ENCODE peak calls at places on chromosomes 2 and 18, in seven cellular contexts. S is spleen, C is myocyte, T is AG08396, J is neural crest cell, P is hepatic stellate cell, G is naive B cell. W is an unnamed sample.

GRCh38 chr2:101998556-101999121 is 6.9 kb downstream of the IL1R2 start:
- DNase-seq in S (no peak), C (no peak), T (no peak), J (no peak), P (no peak), G (no peak), W (no peak)

GRCh38 chr18:62249478-62250097 is 62.5 kb downstream of the RELCH start:
- DNase-seq in S (peak; percentile 71), C (peak; percentile 65), T (peak; percentile 33), J (peak; percentile 60), P (peak; percentile 8), G (peak; percentile 50), W (peak; percentile 46)

GRCh38 chr18:54776282-54776977 is 51.8 kb upstream of the RAB27B start:
- DNase-seq in S (no peak), C (peak; percentile 98), T (peak; percentile 81), J (no peak), P (peak; percentile 79), G (no peak), W (peak; percentile 66)

GRCh38 chr2:236685979-236686520 is 116.4 kb downstream of the ACKR3 start:
- DNase-seq in S (no peak), C (no peak), T (no peak), J (no peak), P (no peak), G (no peak), W (no peak)

GRCh38 chr2:137677466-137677865 is 286.8 kb upstream of the HNMT start:
- DNase-seq in S (no peak), C (no peak), T (no peak), J (no peak), P (no peak), G (no peak), W (no peak)

GRCh38 chr2:195451160-195451559 is 205.9 kb upstream of the SLC39A10 start:
- DNase-seq in S (no peak), C (no peak), T (peak; percentile 8), J (no peak), P (no peak), G (no peak), W (no peak)

GRCh38 chr2:163610817-163611556 is 124.8 kb downstream of the FIGN start:
- DNase-seq in S (no peak), C (no peak), T (no peak), J (no peak), P (peak; percentile 28), G (peak; percentile 2), W (no peak)

GRCh38 chr2:231545105-231545902 is 15.1 kb upstream of the NMUR1 start:
- DNase-seq in S (peak; percentile 88), C (peak; percentile 87), T (no peak), J (no peak), P (peak; percentile 66), G (peak; percentile 46), W (peak; percentile 48)

GRCh38 chr2:177983183-177983788 is 89.3 kb downstream of the PDE11A start:
- DNase-seq in S (no peak), C (peak; percentile 57), T (peak; percentile 70), J (peak; percentile 10), P (peak; percentile 44), G (no peak), W (peak; percentile 72)

GRCh38 chr2:181810823-181811695 is 80.5 kb upstream of the ITPRID2 start:
- DNase-seq in S (no peak), C (peak; percentile 87), T (peak; percentile 23), J (no peak), P (peak; percentile 22), G (no peak), W (peak; percentile 16)

GRCh38 chr18:53799134-53799533 is 425.3 kb downstream of the MBD2 start:
- DNase-seq in S (no peak), C (no peak), T (no peak), J (no peak), P (no peak), G (no peak), W (no peak)

GRCh38 chr2:101396352-101396717 is 9.0 kb upstream of the CREG2 start:
- DNase-seq in S (no peak), C (peak; percentile 88), T (peak; percentile 81), J (no peak), P (peak; percentile 84), G (no peak), W (no peak)

GRCh38 chr18:31185551-31185950 is 22.9 kb upstream of the DSC1 start:
- DNase-seq in S (no peak), C (no peak), T (no peak), J (no peak), P (no peak), G (no peak), W (no peak)

GRCh38 chr2:234672498-234673150 is 175.7 kb upstream of the ARL4C start:
- DNase-seq in S (no peak), C (no peak), T (no peak), J (no peak), P (no peak), G (no peak), W (no peak)

GRCh38 chr2:42101641-42102605 is 54.1 kb downstream of the PKDCC start:
- DNase-seq in S (peak; percentile 96), C (no peak), T (peak; percentile 86), J (peak; percentile 17), P (peak; percentile 90), G (peak; percentile 99), W (no peak)

GRCh38 chr2:50783116-50783515 is 248.8 kb downstream of the NRXN1 start:
- DNase-seq in S (no peak), C (no peak), T (no peak), J (no peak), P (no peak), G (no peak), W (no peak)

GRCh38 chr2:216339456-216340279 is 32.6 kb downstream of the MARCHF4 start:
- DNase-seq in S (no peak), C (peak; percentile 84), T (peak; percentile 75), J (peak; percentile 23), P (peak; percentile 72), G (no peak), W (peak; percentile 55)

W was measured in SJCRH30.